ENCODE peak calls at places on chromosomes 6 and 20, in five cellular contexts. One of them, this sample, is unnamed. For H3K9me3, the result is how much of the 10 kb centered on the place peaks cover.

GRCh38 chr20:8837396-8837795 is 231.5 kb upstream of the PLCB4 start:
- DNase-seq in SK-N-SH: no peak
- DNase-seq in CD8-positive, alpha-beta memory T cell: no peak
- DNase-seq in adrenal gland: no peak
- DNase-seq in endothelial cell of umbilical vein: no peak
- DNase-seq in this sample: no peak

GRCh38 chr6:105278035-105278434 is 98.2 kb upstream of the POPDC3 start:
- DNase-seq in SK-N-SH: no peak
- DNase-seq in CD8-positive, alpha-beta memory T cell: no peak
- DNase-seq in adrenal gland: no peak
- DNase-seq in endothelial cell of umbilical vein: no peak
- DNase-seq in this sample: no peak

GRCh38 chr6:12324096-12324495 is 33.9 kb downstream of the EDN1 start:
- DNase-seq in SK-N-SH: no peak
- DNase-seq in CD8-positive, alpha-beta memory T cell: no peak
- DNase-seq in adrenal gland: no peak
- DNase-seq in endothelial cell of umbilical vein: peak
- DNase-seq in this sample: no peak

GRCh38 chr6:12813321-12813720 is 96.8 kb downstream of the PHACTR1 start:
- DNase-seq in SK-N-SH: no peak
- DNase-seq in CD8-positive, alpha-beta memory T cell: no peak
- DNase-seq in adrenal gland: no peak
- DNase-seq in endothelial cell of umbilical vein: no peak
- DNase-seq in this sample: no peak

GRCh38 chr6:36241728-36242127 is 28.1 kb upstream of the PNPLA1 start:
- DNase-seq in SK-N-SH: no peak
- DNase-seq in CD8-positive, alpha-beta memory T cell: no peak
- DNase-seq in adrenal gland: no peak
- DNase-seq in endothelial cell of umbilical vein: no peak
- DNase-seq in this sample: no peak

GRCh38 chr20:13325033-13325432 is 104.0 kb downstream of the ISM1 start:
- DNase-seq in SK-N-SH: peak
- DNase-seq in CD8-positive, alpha-beta memory T cell: no peak
- DNase-seq in adrenal gland: peak
- DNase-seq in endothelial cell of umbilical vein: peak
- DNase-seq in this sample: peak

GRCh38 chr6:144216668-144217218 is 66.4 kb downstream of the STX11 start:
- DNase-seq in SK-N-SH: peak
- DNase-seq in CD8-positive, alpha-beta memory T cell: no peak
- DNase-seq in adrenal gland: no peak
- DNase-seq in endothelial cell of umbilical vein: no peak
- DNase-seq in this sample: no peak

GRCh38 chr6:8137529-8137939 is 35.2 kb upstream of the EEF1E1 start:
- DNase-seq in SK-N-SH: no peak
- DNase-seq in CD8-positive, alpha-beta memory T cell: no peak
- DNase-seq in adrenal gland: no peak
- DNase-seq in endothelial cell of umbilical vein: no peak
- DNase-seq in this sample: no peak

GRCh38 chr20:61874421-61875068 is 191.1 kb downstream of the TAF4 start:
- DNase-seq in SK-N-SH: no peak
- DNase-seq in CD8-positive, alpha-beta memory T cell: no peak
- DNase-seq in adrenal gland: no peak
- DNase-seq in endothelial cell of umbilical vein: no peak
- DNase-seq in this sample: peak

GRCh38 chr20:5524886-5525285 is 208.1 kb upstream of the PROKR2 start:
- DNase-seq in SK-N-SH: no peak
- DNase-seq in CD8-positive, alpha-beta memory T cell: no peak
- DNase-seq in adrenal gland: peak
- DNase-seq in endothelial cell of umbilical vein: no peak
- DNase-seq in this sample: peak

GRCh38 chr6:130932438-130932837 is 105.2 kb downstream of the SMLR1 start:
- DNase-seq in SK-N-SH: no peak
- DNase-seq in CD8-positive, alpha-beta memory T cell: no peak
- DNase-seq in adrenal gland: no peak
- DNase-seq in endothelial cell of umbilical vein: no peak
- DNase-seq in this sample: no peak

GRCh38 chr6:130931683-130932082 is 104.5 kb downstream of the SMLR1 start:
- DNase-seq in SK-N-SH: no peak
- DNase-seq in CD8-positive, alpha-beta memory T cell: no peak
- DNase-seq in adrenal gland: peak
- DNase-seq in endothelial cell of umbilical vein: no peak
- DNase-seq in this sample: no peak

GRCh38 chr6:130934848-130935585 is 107.8 kb downstream of the SMLR1 start:
- DNase-seq in SK-N-SH: no peak
- DNase-seq in CD8-positive, alpha-beta memory T cell: no peak
- DNase-seq in adrenal gland: no peak
- DNase-seq in endothelial cell of umbilical vein: no peak
- DNase-seq in this sample: no peak

GRCh38 chr6:130932956-130933355 is 105.8 kb downstream of the SMLR1 start:
- DNase-seq in SK-N-SH: no peak
- DNase-seq in CD8-positive, alpha-beta memory T cell: no peak
- DNase-seq in adrenal gland: no peak
- DNase-seq in endothelial cell of umbilical vein: no peak
- DNase-seq in this sample: no peak

DNA sequence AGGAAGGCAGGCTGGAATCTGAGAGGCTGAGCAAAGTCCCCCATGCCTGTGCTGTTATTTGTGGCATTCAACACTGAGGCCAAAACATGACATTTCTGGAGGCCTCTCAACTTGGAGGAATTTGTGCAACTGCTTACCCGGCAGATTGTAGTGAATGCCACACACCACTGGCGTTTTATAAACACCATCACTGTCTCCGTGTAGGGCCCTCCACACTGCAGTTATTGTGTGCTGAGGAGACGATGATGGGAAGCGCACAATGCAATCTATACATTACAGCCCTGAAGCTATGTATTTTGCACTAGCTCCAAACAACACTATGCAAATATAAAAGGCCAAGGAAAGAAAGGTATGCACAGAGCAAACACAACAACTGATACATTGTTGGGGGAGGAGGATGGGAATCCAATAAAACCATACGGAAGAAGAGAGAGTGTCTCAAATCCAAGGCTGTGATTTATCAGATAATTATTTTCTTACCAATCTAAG is 106.5 kb downstream of the SMLR1 start:
- DNase-seq in SK-N-SH: no peak
- DNase-seq in CD8-positive, alpha-beta memory T cell: no peak
- DNase-seq in adrenal gland: no peak
- DNase-seq in endothelial cell of umbilical vein: no peak
- DNase-seq in this sample: no peak
- H3K4me3 ChIP-seq in SK-N-SH: no peak
- H3K4me3 ChIP-seq in CD8-positive, alpha-beta memory T cell: no peak
- H3K4me3 ChIP-seq in adrenal gland: no peak
- H3K4me3 ChIP-seq in endothelial cell of umbilical vein: no peak
- H3K4me3 ChIP-seq in this sample: no peak

GRCh38 chr20:19022118-19022575 is 190.3 kb upstream of the SLC24A3 start:
- DNase-seq in SK-N-SH: no peak
- DNase-seq in CD8-positive, alpha-beta memory T cell: no peak
- DNase-seq in adrenal gland: no peak
- DNase-seq in endothelial cell of umbilical vein: no peak
- DNase-seq in this sample: no peak
- H3K9me3 ChIP-seq in SK-N-SH: under half
- H3K9me3 ChIP-seq in CD8-positive, alpha-beta memory T cell: under half
- H3K9me3 ChIP-seq in adrenal gland: under half
- H3K9me3 ChIP-seq in endothelial cell of umbilical vein: under half
- H3K9me3 ChIP-seq in this sample: under half

GRCh38 chr6:26270121-26270861 is 94.7 kb upstream of the BTN3A2 start:
- DNase-seq in SK-N-SH: no peak
- DNase-seq in CD8-positive, alpha-beta memory T cell: no peak
- DNase-seq in adrenal gland: no peak
- DNase-seq in endothelial cell of umbilical vein: no peak
- DNase-seq in this sample: no peak

GRCh38 chr6:26269406-26270120 is 95.4 kb upstream of the BTN3A2 start:
- DNase-seq in SK-N-SH: no peak
- DNase-seq in CD8-positive, alpha-beta memory T cell: no peak
- DNase-seq in adrenal gland: no peak
- DNase-seq in endothelial cell of umbilical vein: no peak
- DNase-seq in this sample: no peak

GRCh38 chr6:26271640-26272090 is 93.3 kb upstream of the BTN3A2 start:
- DNase-seq in SK-N-SH: no peak
- DNase-seq in CD8-positive, alpha-beta memory T cell: no peak
- DNase-seq in adrenal gland: peak
- DNase-seq in endothelial cell of umbilical vein: no peak
- DNase-seq in this sample: no peak

GRCh38 chr6:26272171-26272631 is 92.8 kb upstream of the BTN3A2 start:
- DNase-seq in SK-N-SH: no peak
- DNase-seq in CD8-positive, alpha-beta memory T cell: peak
- DNase-seq in adrenal gland: peak
- DNase-seq in endothelial cell of umbilical vein: no peak
- DNase-seq in this sample: no peak

DNA sequence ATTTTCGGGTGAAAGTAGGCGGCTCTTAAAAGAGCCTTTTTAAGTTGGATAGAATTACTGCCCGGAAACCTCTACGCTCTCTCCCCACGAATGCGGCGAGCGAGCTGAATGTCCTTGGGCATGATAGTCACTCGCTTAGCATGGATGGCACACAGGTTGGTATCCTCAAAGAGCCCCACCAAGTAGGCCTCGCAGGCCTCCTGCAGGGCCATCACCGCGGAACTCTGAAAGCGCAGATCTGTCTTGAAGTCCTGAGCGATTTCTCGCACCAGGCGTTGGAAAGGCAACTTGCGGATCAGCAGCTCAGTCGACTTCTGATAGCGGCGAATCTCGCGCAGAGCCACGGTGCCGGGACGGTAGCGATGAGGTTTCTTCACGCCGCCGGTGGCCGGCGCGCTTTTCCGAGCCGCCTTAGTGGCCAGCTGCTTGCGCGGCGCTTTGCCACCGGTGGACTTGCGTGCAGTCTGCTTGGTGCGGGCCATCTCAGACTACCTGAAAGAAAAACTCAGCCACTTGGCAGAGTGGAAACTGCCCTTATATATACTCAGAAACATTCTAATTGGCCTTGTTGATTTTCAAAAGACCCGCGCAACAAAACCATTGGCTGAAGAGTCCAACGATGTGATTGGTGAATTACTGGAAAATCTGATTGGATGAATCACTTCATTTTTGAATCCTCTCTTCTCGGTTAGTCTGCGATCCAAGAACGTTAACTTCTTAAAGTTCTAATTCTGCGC is 93.9 kb upstream of the BTN3A2 start:
- DNase-seq in SK-N-SH: peak
- DNase-seq in CD8-positive, alpha-beta memory T cell: peak
- DNase-seq in adrenal gland: peak
- DNase-seq in endothelial cell of umbilical vein: peak
- DNase-seq in this sample: no peak
- H3K27ac ChIP-seq in SK-N-SH: peak
- H3K27ac ChIP-seq in CD8-positive, alpha-beta memory T cell: peak
- H3K27ac ChIP-seq in adrenal gland: peak
- H3K27ac ChIP-seq in endothelial cell of umbilical vein: peak
- H3K27ac ChIP-seq in this sample: no peak

GRCh38 chr6:107634147-107635057 is 144.5 kb downstream of the SOBP start:
- DNase-seq in SK-N-SH: peak
- DNase-seq in CD8-positive, alpha-beta memory T cell: no peak
- DNase-seq in adrenal gland: no peak
- DNase-seq in endothelial cell of umbilical vein: no peak
- DNase-seq in this sample: peak
- H3K4me3 ChIP-seq in SK-N-SH: no peak
- H3K4me3 ChIP-seq in CD8-positive, alpha-beta memory T cell: no peak
- H3K4me3 ChIP-seq in adrenal gland: no peak
- H3K4me3 ChIP-seq in endothelial cell of umbilical vein: no peak
- H3K4me3 ChIP-seq in this sample: peak

DNA sequence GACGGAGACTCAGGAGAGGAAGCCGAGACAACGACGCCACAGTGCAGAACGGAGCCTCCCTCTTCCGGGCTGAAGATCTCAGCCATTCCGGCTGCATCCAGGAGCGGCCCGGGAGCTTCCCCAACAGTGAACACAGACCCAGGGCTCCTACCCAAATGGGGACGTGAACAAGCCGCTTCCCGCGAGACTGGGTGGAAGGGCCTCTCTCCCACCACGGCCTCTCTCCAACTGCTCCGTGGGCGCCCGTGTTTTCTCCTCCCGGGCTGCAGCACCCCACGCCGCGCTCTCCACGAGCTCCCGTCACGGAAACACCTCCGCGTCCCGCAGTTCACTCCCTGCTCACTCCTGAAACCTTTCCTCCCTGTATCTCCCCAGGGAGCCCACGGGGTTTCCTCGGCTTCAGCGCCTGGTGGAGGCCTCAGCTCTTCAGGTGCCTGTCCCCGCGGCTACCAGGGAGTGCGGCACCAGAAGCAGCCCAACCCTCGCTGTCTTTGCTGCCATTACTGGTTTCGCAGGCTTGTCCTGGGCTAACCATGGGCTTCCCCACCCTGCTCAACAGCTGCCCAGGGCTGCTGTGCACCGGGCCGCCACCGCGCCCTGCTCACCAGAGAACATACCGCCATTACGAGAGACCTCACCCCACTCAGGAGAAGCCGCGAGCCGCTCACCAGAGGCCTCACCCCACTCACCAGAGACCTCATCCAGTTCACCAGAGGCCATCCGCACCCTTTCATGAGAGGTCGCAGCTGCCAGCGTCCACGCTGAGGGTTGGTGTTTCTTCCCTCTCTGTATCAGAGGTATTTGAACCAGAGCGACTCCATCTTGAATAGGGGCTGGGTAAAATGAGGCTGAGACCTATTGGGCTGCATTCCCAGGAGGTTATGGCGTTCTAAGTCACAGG is 922.8 kb downstream of the QKI start:
- DNase-seq in SK-N-SH: no peak
- DNase-seq in CD8-positive, alpha-beta memory T cell: no peak
- DNase-seq in adrenal gland: no peak
- DNase-seq in endothelial cell of umbilical vein: no peak
- DNase-seq in this sample: no peak
- H3K9me3 ChIP-seq in SK-N-SH: under half
- H3K9me3 ChIP-seq in CD8-positive, alpha-beta memory T cell: under half
- H3K9me3 ChIP-seq in adrenal gland: under half
- H3K9me3 ChIP-seq in endothelial cell of umbilical vein: under half
- H3K9me3 ChIP-seq in this sample: under half

DNA sequence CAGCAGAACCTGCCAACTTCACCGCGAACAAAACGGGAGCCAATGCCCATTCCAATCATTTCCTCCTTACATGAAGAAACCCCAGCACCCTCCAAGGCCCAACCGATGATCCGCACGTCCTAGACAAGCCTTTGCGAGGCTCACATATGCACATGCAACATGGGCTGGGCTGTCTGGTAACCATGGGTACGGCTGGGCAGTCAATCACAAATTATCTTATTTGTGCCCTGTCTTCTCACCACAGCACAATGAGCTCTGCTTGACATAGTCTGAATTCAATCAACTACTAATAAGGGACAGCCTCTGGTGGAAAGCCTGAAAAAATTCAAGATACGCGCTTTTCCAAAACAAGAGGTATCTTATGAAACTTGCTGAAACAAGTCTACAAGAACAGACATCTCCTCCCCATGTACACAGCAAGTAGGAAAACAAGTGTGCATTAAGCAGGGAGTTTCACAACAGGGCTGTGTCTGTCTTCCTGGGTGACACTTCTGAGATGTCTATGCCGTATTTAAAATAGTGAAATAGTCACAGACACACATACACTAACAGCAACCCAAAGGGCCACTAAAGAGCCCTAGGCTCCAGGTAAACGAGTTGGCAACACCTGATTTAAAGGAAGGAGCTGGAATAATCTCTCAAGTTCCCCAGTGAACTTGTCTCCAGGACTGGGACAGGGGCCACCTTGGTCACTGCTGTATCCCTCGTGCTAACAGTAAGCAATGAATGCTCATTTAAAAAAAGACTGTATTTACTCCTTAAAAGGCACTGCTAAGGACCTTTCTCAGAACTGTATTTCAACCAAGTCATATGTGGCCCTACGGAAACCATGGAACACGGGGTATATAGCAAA is 1.5 kb downstream of the DIDO1 start:
- DNase-seq in SK-N-SH: peak
- DNase-seq in CD8-positive, alpha-beta memory T cell: peak
- DNase-seq in adrenal gland: peak
- DNase-seq in endothelial cell of umbilical vein: peak
- DNase-seq in this sample: no peak
- H3K27ac ChIP-seq in SK-N-SH: peak
- H3K27ac ChIP-seq in CD8-positive, alpha-beta memory T cell: peak
- H3K27ac ChIP-seq in adrenal gland: peak
- H3K27ac ChIP-seq in endothelial cell of umbilical vein: peak
- H3K27ac ChIP-seq in this sample: peak